ENCODE peak calls at places on chromosome 6, in four cellular contexts. V, Z, S and Q are unnamed samples.
A peak's percentile ranks its signal among the peaks of the same experiment; 100 is the strongest.

GRCh38 chr6:53593001-53593488 is 48.1 kb upstream of the GCLC start:
- DNase-seq in S (peak; percentile 53), Z (no peak), V (no peak), Q (no peak)

GRCh38 chr6:70310063-70310694 is 7.3 kb upstream of the COL9A1 start:
- DNase-seq in Z (peak; percentile 14), S (peak; percentile 60), V (peak; percentile 39), Q (peak; percentile 13)

GRCh38 chr6:44201200-44201599 is 15.5 kb upstream of the MYMX start:
- DNase-seq in V (no peak), Z (no peak), S (no peak), Q (no peak)

GRCh38 chr6:156061958-156062661 is 606.5 kb upstream of the NOX3 start:
- DNase-seq in S (no peak), Z (no peak), V (no peak), Q (no peak)

GRCh38 chr6:11830105-11830504 is 51.5 kb upstream of the ADTRP start:
- DNase-seq in Z (no peak), S (no peak), V (no peak), Q (no peak)

GRCh38 chr6:38117281-38117680 is 297.8 kb downstream of the ZFAND3 start:
- DNase-seq in V (no peak), Z (no peak), S (no peak), Q (no peak)

GRCh38 chr6:2480267-2480966 is 235.0 kb upstream of the GMDS start:
- DNase-seq in Z (no peak), V (no peak), S (peak; percentile 85), Q (no peak)

GRCh38 chr6:65501045-65501444 is 206.0 kb downstream of the EYS start:
- DNase-seq in Z (no peak), S (no peak), V (no peak), Q (no peak)

GRCh38 chr6:12014027-12014872 is 2.1 kb downstream of the HIVEP1 start:
- DNase-seq in V (no peak), S (peak; percentile 57), Z (no peak), Q (no peak)

GRCh38 chr6:150697515-150697914 is 97.8 kb downstream of the PLEKHG1 start:
- DNase-seq in S (no peak), V (no peak), Z (no peak), Q (no peak)

GRCh38 chr6:144334150-144334708 is 49.1 kb downstream of the UTRN start:
- DNase-seq in Z (no peak), S (no peak), V (no peak), Q (no peak)

GRCh38 chr6:147756000-147756399 is 247.5 kb downstream of the SAMD5 start:
- DNase-seq in V (no peak), S (no peak), Z (no peak), Q (no peak)

GRCh38 chr6:3518356-3518841 is 61.5 kb upstream of the SLC22A23 start:
- DNase-seq in Z (no peak), V (no peak), S (peak; percentile 77), Q (no peak)

GRCh38 chr6:35737413-35738211 is 780 bp downstream of the ARMC12 start:
- DNase-seq in V (no peak), Z (peak; percentile 73), S (peak; percentile 92), Q (no peak)

GRCh38 chr6:127550403-127550802 is 26.6 kb upstream of the C6orf58 start:
- DNase-seq in Z (no peak), S (peak; percentile 25), V (peak; percentile 53), Q (no peak)

GRCh38 chr6:131250121-131250520 is 114.9 kb downstream of the AKAP7 start:
- DNase-seq in V (no peak), S (peak; percentile 81), Z (no peak), Q (peak; percentile 21)

GRCh38 chr6:56771929-56772607 is 129.4 kb upstream of the DST start:
- DNase-seq in V (no peak), S (no peak), Z (no peak), Q (no peak)

GRCh38 chr6:166010585-166010984 is 157.1 kb downstream of the TBXT start:
- DNase-seq in S (no peak), Z (no peak), V (no peak), Q (no peak)

GRCh38 chr6:125086716-125087115 is 66.9 kb upstream of the TPD52L1 start:
- DNase-seq in V (no peak), Z (no peak), S (no peak), Q (no peak)

GRCh38 chr6:93786474-93787330 is 367.3 kb upstream of the EPHA7 start:
- DNase-seq in V (peak; percentile 87), Z (no peak), S (peak; percentile 5), Q (peak; percentile 21)

GRCh38 chr6:138638626-138639025 is 134.9 kb upstream of the CCDC28A start:
- DNase-seq in V (no peak), Z (no peak), S (peak; percentile 17), Q (no peak)

GRCh38 chr6:16787128-16787685 is 25.9 kb upstream of the ATXN1 start:
- DNase-seq in Z (no peak), S (no peak), V (no peak), Q (no peak)

DNA sequence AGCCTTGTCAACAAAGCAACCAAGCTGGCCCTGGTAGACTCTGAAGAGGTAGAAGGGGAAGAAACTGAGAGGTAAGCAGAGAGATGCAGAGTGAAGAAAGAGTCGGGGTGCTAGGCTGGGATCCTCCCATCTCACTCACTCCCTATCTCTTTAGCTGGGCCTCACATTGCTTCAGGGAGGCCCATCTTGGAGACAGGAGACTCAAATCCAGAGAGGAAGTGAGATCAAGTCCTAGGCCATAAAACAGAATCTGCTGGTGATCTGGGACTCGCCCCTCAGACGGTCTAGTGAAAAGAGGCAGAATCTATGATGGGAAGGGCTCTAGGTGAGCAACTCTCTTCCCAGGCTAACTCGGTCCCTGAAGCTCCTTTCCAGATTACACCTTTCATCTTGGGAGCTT is 659 bp upstream of the GUCA1B start:
- DNase-seq in Z (no peak), S (no peak), V (no peak), Q (no peak)
- TF ChIP-seq CTCF in Z (no peak), S (no peak), V (no peak), Q (no peak)

DNA sequence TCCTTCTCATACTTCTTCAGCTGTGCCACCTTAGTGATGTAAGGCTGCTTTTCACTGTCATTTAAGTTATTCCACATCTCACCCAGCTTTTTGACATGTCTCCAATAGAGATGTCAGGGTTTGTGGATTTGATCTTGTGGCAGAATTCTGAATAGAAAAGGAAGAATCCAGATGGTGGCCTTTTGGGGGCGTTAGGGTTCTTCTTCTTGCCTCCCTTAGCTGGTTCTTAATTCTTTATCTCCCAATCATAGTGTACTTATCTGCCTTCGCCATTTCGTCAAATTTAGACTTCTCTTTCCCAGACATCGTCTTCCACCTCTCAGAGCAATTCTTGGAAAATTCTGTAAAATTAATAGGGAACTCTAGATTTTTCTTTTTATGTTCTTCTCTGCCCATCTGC is 422.9 kb downstream of the GJA1 start:
- DNase-seq in S (no peak), V (no peak), Z (no peak), Q (no peak)
- TF ChIP-seq CTCF in S (no peak), V (no peak), Z (no peak), Q (no peak)

DNA sequence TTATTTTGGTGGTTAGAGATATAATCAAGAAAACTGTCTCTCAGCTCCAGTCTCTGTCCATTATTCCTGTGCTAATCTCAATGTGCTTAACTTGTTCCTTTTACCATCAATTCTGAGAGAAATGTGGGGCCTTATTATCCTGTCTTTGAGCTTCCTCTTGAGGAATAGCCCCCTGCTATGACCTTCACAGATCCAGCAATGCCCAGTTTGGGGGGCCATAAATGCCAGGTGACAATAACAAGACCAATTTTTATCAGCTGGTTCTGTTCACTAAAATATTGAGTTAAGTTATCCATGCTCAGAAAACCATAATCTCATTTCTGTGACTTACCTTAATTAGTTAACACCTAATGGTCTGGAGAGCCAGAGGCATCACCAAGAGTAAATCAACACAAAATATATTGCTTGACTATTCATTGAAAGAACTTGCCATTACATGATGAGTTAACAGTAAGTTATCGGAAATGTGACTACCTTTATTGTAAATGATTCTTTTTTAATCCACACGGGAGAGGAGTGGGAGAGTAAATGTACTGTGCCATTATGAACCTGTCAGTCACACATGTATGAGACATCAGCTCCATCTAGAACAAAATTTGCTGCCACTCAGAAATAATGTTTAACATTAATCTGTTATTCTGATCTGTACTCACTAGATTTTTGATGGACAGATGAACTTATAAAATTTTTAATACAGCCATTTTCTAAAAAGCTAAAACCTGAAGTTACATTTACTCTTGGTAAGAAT is 149.7 kb downstream of the ID4 start:
- DNase-seq in Z (no peak), V (no peak), S (no peak), Q (no peak)
- TF ChIP-seq CTCF in Z (no peak), V (no peak), S (no peak), Q (no peak)

GRCh38 chr6:87393026-87393622 is 14.6 kb upstream of the CFAP206 start:
- DNase-seq in S (peak; percentile 79), V (peak; percentile 25), Z (peak; percentile 48), Q (peak; percentile 16)
- TF ChIP-seq CTCF in S (peak; percentile 65), V (peak; percentile 66), Z (peak; percentile 37), Q (peak; percentile 84)

GRCh38 chr6:5213851-5214507 is 46.8 kb downstream of the LYRM4 start:
- DNase-seq in S (peak; percentile 52), V (no peak), Z (no peak), Q (no peak)
- TF ChIP-seq CTCF in S (peak; percentile 29), V (no peak), Z (no peak), Q (no peak)

DNA sequence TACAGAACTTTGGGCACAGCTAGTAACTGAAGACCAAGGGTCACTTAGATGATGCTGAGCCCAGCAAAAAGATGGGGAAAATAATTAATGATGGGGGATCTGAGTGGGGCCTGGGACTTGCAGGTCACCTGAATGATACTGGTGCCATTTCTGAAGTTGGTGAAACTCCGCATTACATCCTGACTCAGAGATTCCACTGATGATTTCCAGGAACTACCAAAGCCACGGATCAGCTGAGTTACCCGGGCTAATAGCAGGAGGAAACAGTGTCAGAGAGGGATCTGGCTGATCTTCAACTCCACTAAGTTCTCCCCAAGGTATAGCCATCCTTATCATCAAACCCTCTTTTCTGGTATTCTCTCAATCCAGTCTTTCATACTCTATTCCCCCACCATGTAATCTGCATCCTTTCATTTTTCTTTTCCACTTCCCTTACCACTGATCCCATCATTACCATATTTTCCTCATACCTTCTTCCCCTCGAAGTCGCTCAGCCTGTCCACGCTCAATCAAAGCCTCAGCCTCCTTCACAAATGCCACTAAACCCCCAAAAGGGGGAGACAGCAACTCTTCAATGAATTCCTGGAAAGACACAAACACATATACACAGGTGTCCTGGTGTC is 20.2 kb downstream of the VPS52 start:
- DNase-seq in S (no peak), V (no peak), Z (no peak), Q (no peak)
- TF ChIP-seq CTCF in S (no peak), V (no peak), Z (peak; percentile 23), Q (no peak)

DNA sequence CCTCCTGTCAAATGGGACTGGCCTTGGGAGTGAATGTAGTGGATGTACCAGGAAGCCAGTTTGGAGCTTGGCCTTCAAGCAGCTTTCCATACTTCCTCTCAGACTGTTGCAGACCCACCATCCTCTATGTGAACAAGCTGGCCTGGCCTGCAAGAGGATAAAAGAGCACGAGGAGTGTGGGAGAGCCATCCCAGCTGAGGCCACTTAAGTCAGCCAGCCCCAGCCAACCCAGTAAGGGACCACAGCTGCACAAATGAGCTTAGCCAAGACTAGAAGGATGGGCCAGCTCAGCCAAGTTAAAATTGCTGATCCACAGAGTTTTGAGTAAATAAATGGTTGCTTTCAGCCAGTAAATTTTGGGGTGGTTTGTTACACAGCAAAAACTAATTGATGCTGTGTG is 156.9 kb upstream of the SOX4 start:
- DNase-seq in V (no peak), Z (no peak), S (no peak), Q (no peak)
- TF ChIP-seq CTCF in V (no peak), Z (no peak), S (no peak), Q (no peak)